ENCODE peak calls at places on chromosome 10, in four cellular contexts. D is GM20000, E is spleen, O is B cell. V is an unnamed sample.

GRCh38 chr10:112898540-112899395 is 51.3 kb upstream of the TCF7L2 start:
- DNase-seq in D (no peak), E (no peak), O (no peak), V (no peak)

GRCh38 chr10:93383562-93383981 is 98.6 kb downstream of the MYOF start:
- DNase-seq in D (no peak), E (no peak), O (no peak), V (no peak)

GRCh38 chr10:31707578-31708411 is 220.8 kb downstream of the ARHGAP12 start:
- DNase-seq in D (peak; percentile 81), E (no peak), O (peak; percentile 32), V (no peak)

GRCh38 chr10:44933451-44933850 is 22.3 kb downstream of the TMEM72 start:
- DNase-seq in D (no peak), E (peak; percentile 58), O (no peak), V (no peak)

GRCh38 chr10:8065651-8066050 is 11.2 kb downstream of the GATA3 start:
- DNase-seq in D (no peak), E (no peak), O (no peak), V (no peak)

GRCh38 chr10:62960416-62960815 is 144.2 kb upstream of the EGR2 start:
- DNase-seq in D (no peak), E (no peak), O (no peak), V (no peak)

GRCh38 chr10:89374716-89375115 is 3.1 kb upstream of the IFIT1B start:
- DNase-seq in D (no peak), E (no peak), O (no peak), V (no peak)

GRCh38 chr10:115572740-115573455 is 479.7 kb downstream of the ATRNL1 start:
- DNase-seq in D (peak; percentile 5), E (no peak), O (no peak), V (no peak)

GRCh38 chr10:62038609-62039190 is 137.2 kb downstream of the ARID5B start:
- DNase-seq in D (peak; percentile 51), E (peak; percentile 86), O (peak; percentile 47), V (peak; percentile 61)

GRCh38 chr10:117627561-117627960 is 85.0 kb downstream of the EMX2 start:
- DNase-seq in D (no peak), E (no peak), O (no peak), V (no peak)

GRCh38 chr10:83544049-83544448 is 595.3 kb upstream of the GHITM start:
- DNase-seq in D (no peak), E (no peak), O (no peak), V (no peak)

GRCh38 chr10:102452672-102453340 is 1.5 kb upstream of the C10orf95 start:
- DNase-seq in D (no peak), E (no peak), O (no peak), V (no peak)

GRCh38 chr10:130790339-130790738 is 521.2 kb downstream of the TCERG1L start:
- DNase-seq in D (no peak), E (no peak), O (no peak), V (no peak)

GRCh38 chr10:94630017-94630688 is 53.4 kb upstream of the CYP2C18 start:
- DNase-seq in D (peak; percentile 45), E (no peak), O (no peak), V (no peak)
- TF ChIP-seq CTCF in D (peak; percentile 32), E (peak; percentile 7), O (peak; percentile 85), V (peak; percentile 63)

GRCh38 chr10:11853468-11853867 is 30.3 kb downstream of the PROSER2 start:
- DNase-seq in D (no peak), E (no peak), O (no peak), V (no peak)
- TF ChIP-seq CTCF in D (no peak), E (no peak), O (no peak), V (no peak)

GRCh38 chr10:77428776-77429395 is 208.7 kb downstream of the KCNMA1 start:
- DNase-seq in D (no peak), E (no peak), O (no peak), V (no peak)
- TF ChIP-seq CTCF in D (peak; percentile 3), E (no peak), O (peak; percentile 13), V (no peak)

GRCh38 chr10:23439452-23439919 is 611 bp downstream of the OTUD1 start:
- DNase-seq in D (peak; percentile 71), E (no peak), O (no peak), V (no peak)

GRCh38 chr10:23437987-23438546 is 808 bp upstream of the OTUD1 start:
- DNase-seq in D (no peak), E (peak; percentile 83), O (no peak), V (no peak)

GRCh38 chr10:23435378-23435777 is 3.5 kb upstream of the OTUD1 start:
- DNase-seq in D (no peak), E (no peak), O (no peak), V (no peak)

GRCh38 chr10:23439920-23440875 is 1.3 kb downstream of the OTUD1 start:
- DNase-seq in D (peak; percentile 67), E (peak; percentile 93), O (peak; percentile 63), V (peak; percentile 44)

DNA sequence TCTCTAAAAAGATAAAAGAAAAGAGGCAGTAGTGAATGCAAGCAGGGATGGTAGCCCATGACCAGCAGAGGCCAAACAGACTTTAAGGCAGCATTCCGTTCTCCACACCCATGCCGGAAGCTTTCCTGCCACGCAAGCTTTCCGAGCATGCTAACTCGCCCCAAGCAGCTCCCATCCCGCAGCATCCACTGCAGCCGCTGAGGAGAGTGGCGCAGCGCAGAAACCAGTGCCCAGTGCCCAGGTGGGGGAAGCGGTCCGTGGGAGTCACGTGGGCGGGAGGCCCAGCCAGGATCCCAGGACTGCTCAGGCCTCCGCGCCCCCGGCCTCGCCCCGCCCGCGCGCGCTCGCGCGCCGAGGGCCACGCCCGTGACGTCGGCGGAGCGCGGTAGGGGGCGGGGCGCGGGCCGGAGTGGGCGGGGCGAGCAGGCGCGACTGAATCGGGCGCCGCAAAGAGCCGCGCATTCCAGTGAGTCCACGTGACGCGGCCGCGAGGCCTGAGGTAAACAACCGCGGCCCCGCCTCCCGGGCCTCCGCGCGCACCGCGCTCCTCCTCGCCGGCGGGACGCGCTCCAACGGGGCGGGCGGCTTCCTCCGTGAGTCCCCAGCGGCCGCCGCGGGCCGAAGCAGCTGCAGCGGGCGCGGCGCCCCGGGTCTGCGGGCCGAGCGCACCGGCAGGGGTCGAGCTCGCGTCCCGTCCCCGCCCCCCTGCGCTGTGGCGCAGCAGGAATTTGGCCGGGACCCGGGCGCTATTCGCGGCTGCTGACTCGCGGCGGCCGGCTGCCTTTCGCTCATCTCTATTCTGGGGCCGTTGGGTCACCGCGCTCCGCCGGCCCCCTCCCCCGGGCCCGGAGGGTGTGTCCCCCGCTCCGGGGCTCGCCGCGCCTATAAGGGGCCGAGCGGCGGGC is at the start of gene OTUD1:
- DNase-seq in D (peak; percentile 97), E (peak; percentile 100), O (peak; percentile 97), V (peak; percentile 92)
- TF ChIP-seq CTCF in D (no peak), E (peak; percentile 25), O (no peak), V (no peak)